ENCODE peak calls at places on chromosomes 11 and 22, in four cellular contexts. One of them, this sample, is unnamed.

GRCh38 chr22:20444325-20444724 is 6.7 kb upstream of the SCARF2 start:
- DNase-seq in HepG2: no peak
- DNase-seq in A549: no peak
- DNase-seq in K562: no peak
- DNase-seq in this sample: no peak

GRCh38 chr11:1072116-1072820 is 2.4 kb upstream of the MUC2 start:
- DNase-seq in A549: peak
- DNase-seq in HepG2: no peak
- DNase-seq in K562: peak
- DNase-seq in this sample: peak

GRCh38 chr11:68016904-68017817 is 7.0 kb downstream of the ALDH3B1 start:
- DNase-seq in A549: no peak
- DNase-seq in K562: no peak
- DNase-seq in HepG2: peak
- DNase-seq in this sample: no peak

GRCh38 chr11:110908401-110909106 is 196.3 kb upstream of the ARHGAP20 start:
- DNase-seq in HepG2: no peak
- DNase-seq in K562: no peak
- DNase-seq in A549: no peak
- DNase-seq in this sample: no peak

GRCh38 chr22:43253839-43254238 is 66.9 kb upstream of the TTLL12 start:
- DNase-seq in HepG2: no peak
- DNase-seq in K562: no peak
- DNase-seq in A549: no peak
- DNase-seq in this sample: no peak

GRCh38 chr11:47373876-47374820 is 4.2 kb downstream of the SPI1 start:
- DNase-seq in A549: peak
- DNase-seq in K562: peak
- DNase-seq in HepG2: peak
- DNase-seq in this sample: peak

GRCh38 chr11:47443028-47443700 is 5.8 kb downstream of the RAPSN start:
- DNase-seq in A549: peak
- DNase-seq in HepG2: no peak
- DNase-seq in K562: no peak
- DNase-seq in this sample: no peak

GRCh38 chr11:78385205-78385604 is 32.4 kb downstream of the GAB2 start:
- DNase-seq in A549: no peak
- DNase-seq in K562: no peak
- DNase-seq in HepG2: no peak
- DNase-seq in this sample: no peak

GRCh38 chr11:103901656-103902055 is 134.8 kb upstream of the DDI1 start:
- DNase-seq in A549: no peak
- DNase-seq in HepG2: no peak
- DNase-seq in K562: no peak
- DNase-seq in this sample: no peak

DNA sequence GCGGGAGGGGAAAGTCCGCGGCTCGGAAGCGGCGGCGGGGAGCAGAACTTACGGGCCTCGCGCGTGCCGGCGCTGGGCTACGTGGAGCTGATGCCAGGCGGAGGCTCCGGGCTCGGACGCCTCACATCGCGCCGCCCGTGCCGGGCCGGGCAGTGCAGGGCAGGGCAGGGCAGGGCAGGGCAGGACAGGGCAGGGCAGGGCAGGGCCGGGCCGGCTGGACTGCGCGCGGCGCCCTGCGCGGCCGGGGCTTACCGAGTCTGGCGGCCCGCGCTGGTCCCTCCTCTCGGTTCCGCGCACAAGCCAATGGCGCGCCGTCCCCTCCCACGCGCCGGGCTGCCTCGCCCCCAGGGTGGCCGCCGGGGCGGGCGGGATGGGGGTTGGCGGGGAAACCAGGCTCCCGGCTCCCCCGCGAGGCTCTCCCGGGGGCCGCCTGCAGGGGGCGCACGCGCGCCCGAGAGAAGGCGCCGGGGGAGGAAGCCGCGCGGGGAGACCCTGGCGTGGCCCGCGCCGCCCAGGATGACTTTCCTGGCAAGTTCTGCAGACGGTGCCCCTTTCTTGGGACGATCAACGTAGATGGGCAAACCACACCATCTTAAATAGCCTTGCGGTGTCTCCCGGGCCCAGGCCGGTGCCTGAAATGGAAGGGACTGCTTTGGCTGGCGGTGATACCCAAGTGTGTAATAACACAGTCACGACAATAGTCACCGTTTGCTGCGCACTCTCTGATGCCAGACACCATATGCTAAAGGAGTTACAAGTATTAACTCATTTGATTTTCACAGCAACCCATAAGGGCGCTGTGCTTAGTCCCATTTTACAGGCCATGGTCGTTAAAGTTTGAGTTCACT is at the start of gene TP53I11:
- DNase-seq in HepG2: no peak
- DNase-seq in K562: peak
- DNase-seq in A549: peak
- DNase-seq in this sample: peak
- TF ChIP-seq HMGXB4 in HepG2: no peak
- TF ChIP-seq HMGXB4 in K562: no peak
- TF ChIP-seq HMGXB4 in A549: no peak
- TF ChIP-seq HMGXB4 in this sample: peak

GRCh38 chr11:11555228-11555627 is 66.6 kb downstream of the GALNT18 start:
- DNase-seq in K562: no peak
- DNase-seq in HepG2: no peak
- DNase-seq in A549: no peak
- DNase-seq in this sample: no peak
- TF ChIP-seq HMGXB4 in K562: no peak
- TF ChIP-seq HMGXB4 in HepG2: no peak
- TF ChIP-seq HMGXB4 in A549: no peak
- TF ChIP-seq HMGXB4 in this sample: no peak

GRCh38 chr11:69232821-69233760 is 60.9 kb upstream of the MYEOV start:
- DNase-seq in A549: no peak
- DNase-seq in HepG2: no peak
- DNase-seq in K562: no peak
- DNase-seq in this sample: no peak

GRCh38 chr11:69234171-69234570 is 59.8 kb upstream of the MYEOV start:
- DNase-seq in A549: no peak
- DNase-seq in HepG2: no peak
- DNase-seq in K562: no peak
- DNase-seq in this sample: no peak

GRCh38 chr11:69231466-69232018 is 62.4 kb upstream of the MYEOV start:
- DNase-seq in K562: no peak
- DNase-seq in A549: no peak
- DNase-seq in HepG2: no peak
- DNase-seq in this sample: no peak

GRCh38 chr11:69233761-69234136 is 60.2 kb upstream of the MYEOV start:
- DNase-seq in A549: no peak
- DNase-seq in K562: no peak
- DNase-seq in HepG2: no peak
- DNase-seq in this sample: no peak

GRCh38 chr11:69234740-69235710 is 58.9 kb upstream of the MYEOV start:
- DNase-seq in A549: no peak
- DNase-seq in K562: peak
- DNase-seq in HepG2: no peak
- DNase-seq in this sample: no peak
- TF ChIP-seq HMGXB4 in A549: no peak
- TF ChIP-seq HMGXB4 in K562: no peak
- TF ChIP-seq HMGXB4 in HepG2: no peak
- TF ChIP-seq HMGXB4 in this sample: no peak

GRCh38 chr22:41684194-41684593 is 4.5 kb downstream of the SNU13 start:
- DNase-seq in K562: no peak
- DNase-seq in HepG2: no peak
- DNase-seq in A549: no peak
- DNase-seq in this sample: no peak

GRCh38 chr22:41683616-41684015 is 5.1 kb downstream of the SNU13 start:
- DNase-seq in K562: no peak
- DNase-seq in A549: no peak
- DNase-seq in HepG2: no peak
- DNase-seq in this sample: no peak

GRCh38 chr22:41681616-41682015 is 7.1 kb downstream of the SNU13 start:
- DNase-seq in A549: no peak
- DNase-seq in HepG2: no peak
- DNase-seq in K562: no peak
- DNase-seq in this sample: no peak

GRCh38 chr22:41682033-41682807 is 6.4 kb downstream of the SNU13 start:
- DNase-seq in K562: peak
- DNase-seq in HepG2: peak
- DNase-seq in A549: no peak
- DNase-seq in this sample: peak

GRCh38 chr22:41683052-41683451 is 5.6 kb downstream of the SNU13 start:
- DNase-seq in A549: no peak
- DNase-seq in K562: no peak
- DNase-seq in HepG2: no peak
- DNase-seq in this sample: no peak
- TF ChIP-seq HMGXB4 in A549: no peak
- TF ChIP-seq HMGXB4 in K562: no peak
- TF ChIP-seq HMGXB4 in HepG2: no peak
- TF ChIP-seq HMGXB4 in this sample: no peak

GRCh38 chr22:49553518-49554295 is 274.0 kb downstream of the BRD1 start:
- DNase-seq in K562: no peak
- DNase-seq in HepG2: no peak
- DNase-seq in A549: no peak
- DNase-seq in this sample: no peak
- TF ChIP-seq HMGXB4 in K562: no peak
- TF ChIP-seq HMGXB4 in HepG2: no peak
- TF ChIP-seq HMGXB4 in A549: no peak
- TF ChIP-seq HMGXB4 in this sample: no peak

GRCh38 chr11:2586793-2587131 is 113.0 kb downstream of the KCNQ1OT1 start:
- DNase-seq in K562: no peak
- DNase-seq in HepG2: no peak
- DNase-seq in A549: no peak
- DNase-seq in this sample: no peak

GRCh38 chr11:2584812-2585565 is 114.8 kb downstream of the KCNQ1OT1 start:
- DNase-seq in HepG2: no peak
- DNase-seq in K562: no peak
- DNase-seq in A549: no peak
- DNase-seq in this sample: peak

GRCh38 chr11:2585566-2586090 is 114.2 kb downstream of the KCNQ1OT1 start:
- DNase-seq in K562: no peak
- DNase-seq in HepG2: no peak
- DNase-seq in A549: no peak
- DNase-seq in this sample: no peak

GRCh38 chr11:2587132-2587930 is 112.5 kb downstream of the KCNQ1OT1 start:
- DNase-seq in K562: no peak
- DNase-seq in A549: no peak
- DNase-seq in HepG2: no peak
- DNase-seq in this sample: no peak

DNA sequence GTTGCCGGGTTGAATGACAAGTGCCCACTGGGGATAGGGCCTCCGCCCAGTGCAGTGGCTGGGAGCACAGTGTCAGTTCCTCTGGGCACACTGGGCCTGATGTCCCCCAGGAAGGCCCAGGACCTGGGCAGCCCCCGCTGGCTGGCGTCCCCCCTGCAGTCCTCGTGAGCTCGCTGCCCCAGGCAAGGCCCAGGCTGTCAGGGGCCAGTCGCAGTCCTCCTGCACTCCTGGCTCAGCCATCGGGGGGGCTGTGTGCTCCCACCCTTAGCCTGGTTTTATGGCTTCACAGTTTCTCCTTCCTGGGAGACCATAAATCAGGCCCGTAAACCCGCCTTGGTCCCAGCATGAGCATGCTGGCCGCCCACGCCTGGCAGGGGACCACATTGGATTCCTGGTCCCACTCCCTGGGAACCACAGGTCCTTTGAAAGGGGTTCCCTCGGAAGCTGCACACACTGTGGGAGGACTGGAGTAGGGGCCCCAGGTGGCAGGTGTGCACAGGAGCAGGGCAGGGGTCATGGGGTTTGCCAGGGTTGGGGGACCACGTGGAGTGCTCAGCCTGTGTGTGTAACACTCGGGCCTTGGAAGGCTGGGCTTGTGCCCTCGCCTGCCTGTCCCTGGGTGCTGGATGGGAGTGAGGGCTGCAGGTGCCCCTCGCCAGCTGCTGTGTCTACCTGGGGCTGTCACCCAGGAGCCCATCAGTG is 113.6 kb downstream of the KCNQ1OT1 start:
- DNase-seq in HepG2: no peak
- DNase-seq in A549: no peak
- DNase-seq in K562: no peak
- DNase-seq in this sample: no peak
- TF ChIP-seq HMGXB4 in HepG2: no peak
- TF ChIP-seq HMGXB4 in A549: no peak
- TF ChIP-seq HMGXB4 in K562: no peak
- TF ChIP-seq HMGXB4 in this sample: no peak

GRCh38 chr11:113282898-113283297 is 31.5 kb upstream of the TTC12 start:
- DNase-seq in HepG2: no peak
- DNase-seq in A549: no peak
- DNase-seq in K562: no peak
- DNase-seq in this sample: no peak
- TF ChIP-seq HMGXB4 in HepG2: no peak
- TF ChIP-seq HMGXB4 in A549: no peak
- TF ChIP-seq HMGXB4 in K562: no peak
- TF ChIP-seq HMGXB4 in this sample: no peak

DNA sequence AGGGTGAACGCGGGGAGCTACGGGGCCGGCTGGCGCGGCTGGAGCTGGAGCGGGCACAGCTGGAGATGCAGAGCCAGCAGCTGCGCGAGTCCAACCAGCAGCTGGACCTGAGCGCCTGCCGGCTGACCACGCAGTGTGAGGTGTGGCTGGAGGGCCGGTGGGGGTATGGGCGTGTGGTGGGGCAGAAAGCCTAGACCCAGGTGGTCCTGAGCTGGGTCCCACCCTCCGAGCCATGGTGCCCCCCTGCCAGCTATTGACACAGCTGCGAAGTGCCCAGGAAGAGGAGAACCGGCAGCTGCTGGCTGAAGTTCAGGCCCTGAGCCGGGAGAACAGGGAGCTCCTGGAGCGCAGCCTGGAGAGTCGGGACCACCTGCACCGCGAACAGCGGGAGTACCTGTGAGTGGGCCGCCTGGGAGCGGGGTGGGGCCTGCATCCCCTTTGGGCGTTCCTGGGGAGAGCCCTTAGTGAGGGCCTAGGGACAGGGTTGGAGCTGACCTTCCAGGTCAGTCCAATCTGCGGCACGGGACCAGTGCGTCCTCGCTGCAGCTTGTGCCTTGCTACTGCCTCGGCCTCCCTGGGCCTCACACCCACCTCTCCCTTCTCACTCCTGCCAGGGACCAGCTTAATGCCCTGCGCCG is 5.7 kb upstream of the RPS6KA4 start:
- DNase-seq in K562: no peak
- DNase-seq in HepG2: no peak
- DNase-seq in A549: no peak
- DNase-seq in this sample: no peak
- TF ChIP-seq HMGXB4 in K562: no peak
- TF ChIP-seq HMGXB4 in HepG2: no peak
- TF ChIP-seq HMGXB4 in A549: no peak
- TF ChIP-seq HMGXB4 in this sample: no peak